ENCODE peak calls at places on chromosome 10, in five cellular contexts. One of them, this sample, is unnamed.

GRCh38 chr10:22713853-22714523 is 390 bp downstream of the PIP4K2A start:
- DNase-seq in uterus: no peak
- DNase-seq in psoas muscle: peak
- DNase-seq in GM06990: no peak
- DNase-seq in GM13977: no peak
- DNase-seq in this sample: no peak

GRCh38 chr10:4069491-4069890 is 284.5 kb upstream of the KLF6 start:
- DNase-seq in uterus: no peak
- DNase-seq in psoas muscle: no peak
- DNase-seq in GM06990: no peak
- DNase-seq in GM13977: no peak
- DNase-seq in this sample: peak

GRCh38 chr10:131746241-131746711 is 154.5 kb upstream of the PPP2R2D start:
- DNase-seq in uterus: no peak
- DNase-seq in psoas muscle: peak
- DNase-seq in GM06990: no peak
- DNase-seq in GM13977: no peak
- DNase-seq in this sample: no peak

GRCh38 chr10:8060704-8061121 is 6.2 kb downstream of the GATA3 start:
- DNase-seq in uterus: no peak
- DNase-seq in psoas muscle: no peak
- DNase-seq in GM06990: peak
- DNase-seq in GM13977: no peak
- DNase-seq in this sample: no peak

GRCh38 chr10:128310966-128311658 is 184.9 kb upstream of the MKI67 start:
- DNase-seq in uterus: no peak
- DNase-seq in psoas muscle: no peak
- DNase-seq in GM06990: no peak
- DNase-seq in GM13977: no peak
- DNase-seq in this sample: no peak

GRCh38 chr10:103805781-103806180 is 49.6 kb downstream of the SH3PXD2A start:
- DNase-seq in uterus: no peak
- DNase-seq in psoas muscle: peak
- DNase-seq in GM06990: no peak
- DNase-seq in GM13977: no peak
- DNase-seq in this sample: no peak

GRCh38 chr10:133079836-133080682 is 7.7 kb upstream of the ADGRA1 start:
- DNase-seq in uterus: no peak
- DNase-seq in psoas muscle: no peak
- DNase-seq in GM06990: no peak
- DNase-seq in GM13977: no peak
- DNase-seq in this sample: no peak

GRCh38 chr10:15815242-15815885 is 44.9 kb downstream of the MINDY3 start:
- DNase-seq in uterus: no peak
- DNase-seq in psoas muscle: no peak
- DNase-seq in GM06990: no peak
- DNase-seq in GM13977: no peak
- DNase-seq in this sample: no peak

GRCh38 chr10:62959553-62959952 is 143.4 kb upstream of the EGR2 start:
- DNase-seq in uterus: no peak
- DNase-seq in psoas muscle: no peak
- DNase-seq in GM06990: no peak
- DNase-seq in GM13977: no peak
- DNase-seq in this sample: no peak

GRCh38 chr10:22505923-22506685 is 160.8 kb downstream of the SPAG6 start:
- DNase-seq in uterus: no peak
- DNase-seq in psoas muscle: no peak
- DNase-seq in GM06990: no peak
- DNase-seq in GM13977: no peak
- DNase-seq in this sample: no peak

GRCh38 chr10:3907514-3907913 is 122.5 kb upstream of the KLF6 start:
- DNase-seq in uterus: no peak
- DNase-seq in psoas muscle: peak
- DNase-seq in GM06990: no peak
- DNase-seq in GM13977: no peak
- DNase-seq in this sample: no peak

GRCh38 chr10:48801026-48801425 is 116.4 kb downstream of the WDFY4 start:
- DNase-seq in uterus: no peak
- DNase-seq in psoas muscle: no peak
- DNase-seq in GM06990: no peak
- DNase-seq in GM13977: no peak
- DNase-seq in this sample: peak

GRCh38 chr10:122126763-122127659 is 138.0 kb downstream of the TACC2 start:
- DNase-seq in uterus: peak
- DNase-seq in psoas muscle: no peak
- DNase-seq in GM06990: no peak
- DNase-seq in GM13977: no peak
- DNase-seq in this sample: peak

GRCh38 chr10:101612872-101613271 is 24.8 kb downstream of the DPCD start:
- DNase-seq in uterus: no peak
- DNase-seq in psoas muscle: no peak
- DNase-seq in GM06990: no peak
- DNase-seq in GM13977: no peak
- DNase-seq in this sample: no peak

GRCh38 chr10:44650576-44651394 is 260.4 kb upstream of the TMEM72 start:
- DNase-seq in uterus: peak
- DNase-seq in psoas muscle: no peak
- DNase-seq in GM06990: no peak
- DNase-seq in GM13977: no peak
- DNase-seq in this sample: no peak

GRCh38 chr10:75469018-75469616 is 37.7 kb downstream of the LRMDA start:
- DNase-seq in uterus: peak
- DNase-seq in psoas muscle: peak
- DNase-seq in GM06990: no peak
- DNase-seq in GM13977: no peak
- DNase-seq in this sample: peak

DNA sequence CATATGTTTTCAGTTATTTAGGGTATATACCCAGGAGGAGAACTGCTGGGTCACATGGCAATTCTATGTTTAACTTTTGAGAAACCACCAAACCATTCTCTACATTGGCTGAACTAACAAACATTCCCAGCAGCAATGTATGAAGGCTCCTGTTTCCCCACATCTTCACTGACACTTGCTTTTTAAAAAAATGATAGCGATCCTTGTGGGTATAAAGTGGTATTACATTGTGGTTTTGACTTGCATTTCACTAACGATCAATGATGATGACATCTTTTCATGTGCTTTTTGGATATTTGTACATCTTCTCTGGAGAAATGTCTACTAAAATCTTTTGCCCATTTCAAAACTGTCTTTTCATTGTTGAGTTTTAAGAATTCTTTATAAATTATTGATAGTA is 51.2 kb upstream of the ANAPC16 start:
- DNase-seq in uterus: no peak
- DNase-seq in psoas muscle: no peak
- DNase-seq in GM06990: no peak
- DNase-seq in GM13977: no peak
- DNase-seq in this sample: no peak
- TF ChIP-seq CTCF in uterus: no peak
- TF ChIP-seq CTCF in psoas muscle: no peak
- TF ChIP-seq CTCF in GM06990: no peak
- TF ChIP-seq CTCF in GM13977: no peak
- TF ChIP-seq CTCF in this sample: no peak

DNA sequence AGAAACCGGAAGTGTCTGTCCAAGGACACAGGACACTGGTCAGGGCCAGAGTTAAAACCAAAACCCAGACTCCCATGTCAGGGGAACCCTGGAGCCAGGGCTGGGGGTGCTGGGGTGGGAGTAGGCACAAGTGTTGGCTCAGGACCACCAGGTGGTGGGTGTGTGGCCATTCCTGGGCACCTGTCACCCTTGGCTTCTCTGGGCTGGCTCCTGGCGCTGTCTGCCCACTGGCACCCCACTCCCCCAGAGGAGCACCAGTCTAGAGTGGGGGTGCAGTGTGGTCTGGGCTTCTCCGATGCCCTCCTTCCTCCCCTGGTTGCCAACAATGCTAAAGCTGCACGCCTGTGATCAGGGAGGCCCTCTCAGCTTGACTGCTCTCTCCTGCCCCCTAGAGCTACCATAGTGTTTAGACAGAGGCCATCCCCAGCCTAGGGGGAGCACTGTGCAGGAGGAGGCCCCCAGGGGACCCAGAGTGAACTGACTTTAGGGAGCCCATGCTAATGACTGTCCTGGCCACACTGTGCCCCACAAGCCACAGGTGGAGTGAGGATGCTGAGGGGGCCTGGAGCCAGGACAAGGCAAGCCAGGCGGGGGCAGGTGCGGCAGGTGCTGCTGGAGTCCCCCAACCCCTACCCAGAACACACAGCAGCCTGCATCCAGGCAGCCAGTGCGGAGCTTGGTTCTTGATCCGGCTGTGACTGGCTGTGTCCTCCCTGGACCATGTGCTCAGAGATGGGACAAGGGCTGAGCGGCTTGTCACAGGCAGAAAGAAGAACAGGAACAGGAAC is 11.0 kb downstream of the RASGEF1A start:
- DNase-seq in uterus: peak
- DNase-seq in psoas muscle: no peak
- DNase-seq in GM06990: no peak
- DNase-seq in GM13977: peak
- DNase-seq in this sample: no peak
- TF ChIP-seq CTCF in uterus: peak
- TF ChIP-seq CTCF in psoas muscle: no peak
- TF ChIP-seq CTCF in GM06990: peak
- TF ChIP-seq CTCF in GM13977: peak
- TF ChIP-seq CTCF in this sample: peak

DNA sequence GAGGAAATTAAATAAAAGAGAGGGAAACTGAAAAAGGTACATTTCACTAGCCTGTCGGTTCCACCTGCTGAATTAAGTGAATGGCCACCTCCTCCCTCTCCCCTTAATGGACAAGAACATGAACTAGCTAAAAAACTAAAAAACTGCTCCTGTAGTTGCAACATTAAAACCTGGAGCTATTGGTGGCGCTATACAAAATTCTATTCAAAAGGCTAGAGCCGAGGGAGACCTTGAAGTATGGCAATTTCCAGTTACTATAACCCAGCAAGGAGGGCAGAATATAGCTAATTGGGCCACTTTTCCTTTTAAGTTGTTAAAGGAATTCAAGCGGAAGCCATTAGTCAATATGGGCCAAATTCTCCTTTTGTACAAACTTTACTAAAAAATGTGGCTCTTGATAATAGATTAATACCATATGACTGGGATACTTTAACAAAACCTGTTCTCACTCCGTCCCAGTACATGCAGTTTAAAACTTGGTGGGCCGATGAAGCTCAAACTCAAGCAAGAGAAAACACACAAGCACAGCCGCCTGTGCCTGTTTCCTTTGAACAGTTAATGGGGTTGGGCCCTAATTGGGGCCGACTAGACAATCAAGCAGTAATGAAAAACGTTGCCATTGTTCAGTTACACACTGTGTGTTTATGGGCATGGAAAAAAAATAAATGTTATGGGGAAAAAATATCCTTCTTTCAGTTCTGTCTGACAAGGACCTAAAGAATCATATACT is 6.5 kb upstream of the CHST3 start:
- DNase-seq in uterus: no peak
- DNase-seq in psoas muscle: no peak
- DNase-seq in GM06990: no peak
- DNase-seq in GM13977: no peak
- DNase-seq in this sample: no peak
- TF ChIP-seq CTCF in uterus: no peak
- TF ChIP-seq CTCF in psoas muscle: no peak
- TF ChIP-seq CTCF in GM06990: peak
- TF ChIP-seq CTCF in GM13977: no peak
- TF ChIP-seq CTCF in this sample: peak

DNA sequence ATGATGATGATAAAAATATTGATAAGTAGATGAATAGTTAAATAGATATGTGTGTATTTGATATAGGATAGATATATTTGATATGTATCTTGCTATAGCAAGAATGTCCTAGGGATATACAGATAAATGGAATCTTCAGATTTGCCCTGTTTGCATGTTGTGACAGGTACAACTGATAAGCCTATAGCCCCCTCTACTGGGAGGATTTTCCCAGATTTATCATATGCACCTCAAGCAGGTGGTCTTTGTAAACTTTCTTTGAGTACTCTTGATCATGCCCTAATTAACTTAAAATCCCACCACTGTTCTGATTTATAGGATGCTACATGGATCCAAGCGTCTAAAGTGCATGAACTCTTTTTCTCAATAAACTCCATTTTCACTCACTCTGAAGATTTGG is 1050.7 kb downstream of the SORCS3 start:
- DNase-seq in uterus: no peak
- DNase-seq in psoas muscle: no peak
- DNase-seq in GM06990: no peak
- DNase-seq in GM13977: no peak
- DNase-seq in this sample: no peak
- TF ChIP-seq CTCF in uterus: no peak
- TF ChIP-seq CTCF in psoas muscle: no peak
- TF ChIP-seq CTCF in GM06990: peak
- TF ChIP-seq CTCF in GM13977: peak
- TF ChIP-seq CTCF in this sample: no peak

GRCh38 chr10:86362129-86362527 is 4.5 kb downstream of the GRID1 start:
- DNase-seq in uterus: no peak
- DNase-seq in psoas muscle: peak
- DNase-seq in GM06990: no peak
- DNase-seq in GM13977: no peak
- DNase-seq in this sample: no peak

GRCh38 chr10:86363833-86364511 is 2.6 kb downstream of the GRID1 start:
- DNase-seq in uterus: no peak
- DNase-seq in psoas muscle: peak
- DNase-seq in GM06990: no peak
- DNase-seq in GM13977: no peak
- DNase-seq in this sample: no peak

GRCh38 chr10:86364551-86365345 is 1.8 kb downstream of the GRID1 start:
- DNase-seq in uterus: no peak
- DNase-seq in psoas muscle: peak
- DNase-seq in GM06990: no peak
- DNase-seq in GM13977: no peak
- DNase-seq in this sample: no peak

GRCh38 chr10:86362566-86363183 is 3.9 kb downstream of the GRID1 start:
- DNase-seq in uterus: peak
- DNase-seq in psoas muscle: peak
- DNase-seq in GM06990: no peak
- DNase-seq in GM13977: no peak
- DNase-seq in this sample: no peak

DNA sequence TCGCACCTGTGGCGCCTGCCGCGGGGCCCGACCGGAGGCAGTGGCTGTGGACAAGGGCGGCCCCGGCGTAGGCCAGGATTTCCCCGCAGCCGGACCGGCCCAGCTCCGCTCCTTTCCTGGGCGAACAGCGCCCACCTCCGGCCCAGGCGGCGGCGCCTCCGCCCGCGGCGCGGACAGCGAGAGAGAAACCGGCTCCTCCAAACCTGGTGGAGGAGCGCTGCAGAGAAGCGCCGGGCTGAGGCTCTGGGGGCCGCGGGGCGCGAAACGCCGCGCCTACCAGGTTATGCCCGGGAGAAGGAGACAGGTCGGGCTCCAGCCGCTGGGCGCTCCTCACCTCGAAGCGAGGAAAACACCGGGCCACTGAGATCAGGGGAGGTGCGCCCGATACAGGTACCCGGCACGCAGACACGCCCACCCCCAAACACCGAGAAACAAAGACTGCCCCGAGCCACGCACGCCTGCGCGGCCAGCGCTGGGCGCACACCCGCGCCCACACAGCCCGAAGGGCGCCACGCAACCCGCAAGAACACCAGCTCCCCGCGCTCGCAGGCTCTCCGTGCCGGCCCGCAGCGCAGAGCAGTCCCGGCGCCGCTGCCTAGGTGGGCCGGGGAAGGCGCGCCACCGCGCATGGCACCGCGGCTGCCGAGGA is 3.3 kb downstream of the GRID1 start:
- DNase-seq in uterus: no peak
- DNase-seq in psoas muscle: peak
- DNase-seq in GM06990: no peak
- DNase-seq in GM13977: peak
- DNase-seq in this sample: no peak
- TF ChIP-seq CTCF in uterus: peak
- TF ChIP-seq CTCF in psoas muscle: peak
- TF ChIP-seq CTCF in GM06990: peak
- TF ChIP-seq CTCF in GM13977: peak
- TF ChIP-seq CTCF in this sample: peak

GRCh38 chr10:123544986-123545385 is 121.2 kb upstream of the GPR26 start:
- DNase-seq in uterus: no peak
- DNase-seq in psoas muscle: no peak
- DNase-seq in GM06990: no peak
- DNase-seq in GM13977: no peak
- DNase-seq in this sample: no peak
- TF ChIP-seq CTCF in uterus: no peak
- TF ChIP-seq CTCF in psoas muscle: no peak
- TF ChIP-seq CTCF in GM06990: no peak
- TF ChIP-seq CTCF in GM13977: no peak
- TF ChIP-seq CTCF in this sample: no peak